ENCODE peak calls at places on chromosome 20, in six cellular contexts. Y, A, H, J, T and W are unnamed samples.
A peak's percentile ranks its signal among the peaks of the same experiment; 100 is the strongest.

GRCh38 chr20:1924910-1925861 is 30.0 kb downstream of the SIRPA start:
- DNase-seq in Y (no peak), A (no peak), H (no peak), J (no peak), T (no peak), W (no peak)

GRCh38 chr20:57380081-57380750 is 11.0 kb upstream of the RBM38 start:
- DNase-seq in Y (no peak), A (no peak), H (no peak), J (no peak), T (no peak), W (no peak)

GRCh38 chr20:24767623-24768100 is 181.4 kb upstream of the CST7 start:
- DNase-seq in Y (no peak), A (no peak), H (no peak), J (no peak), T (no peak), W (no peak)

GRCh38 chr20:25090492-25091429 is 8.8 kb upstream of the VSX1 start:
- DNase-seq in Y (peak; percentile 33), A (no peak), H (peak; percentile 52), J (no peak), T (no peak), W (no peak)

GRCh38 chr20:50433001-50433400 is 77.2 kb upstream of the PTPN1 start:
- DNase-seq in Y (no peak), A (no peak), H (no peak), J (no peak), T (no peak), W (no peak)

GRCh38 chr20:49347156-49347555 is 69.3 kb upstream of the ZNFX1 start:
- DNase-seq in Y (no peak), A (no peak), H (no peak), J (no peak), T (no peak), W (no peak)

GRCh38 chr20:36210561-36210960 is 25.7 kb upstream of the AAR2 start:
- DNase-seq in Y (no peak), A (no peak), H (no peak), J (no peak), T (no peak), W (no peak)

GRCh38 chr20:19583532-19584175 is 174.4 kb upstream of the RIN2 start:
- DNase-seq in Y (peak; percentile 5), A (peak; percentile 74), H (no peak), J (peak; percentile 91), T (peak; percentile 31), W (peak; percentile 96)

GRCh38 chr20:11814276-11814675 is 103.4 kb upstream of the BTBD3 start:
- DNase-seq in Y (no peak), A (no peak), H (no peak), J (no peak), T (no peak), W (no peak)

GRCh38 chr20:56249244-56249955 is 868 bp downstream of the MC3R start:
- DNase-seq in Y (no peak), A (peak; percentile 59), H (no peak), J (peak; percentile 44), T (no peak), W (peak; percentile 28)

GRCh38 chr20:14992071-14992654 is 654.8 kb upstream of the FLRT3 start:
- DNase-seq in Y (no peak), A (no peak), H (no peak), J (no peak), T (no peak), W (no peak)

GRCh38 chr20:51335329-51335841 is 207.1 kb downstream of the NFATC2 start:
- DNase-seq in Y (no peak), A (no peak), H (no peak), J (no peak), T (no peak), W (no peak)

GRCh38 chr20:58309607-58310290 is at the start of gene RAB22A:
- DNase-seq in Y (no peak), A (peak; percentile 51), H (peak; percentile 81), J (peak; percentile 87), T (no peak), W (peak; percentile 84)